ENCODE peak calls at places on chromosomes 11 and 22, in ten cellular contexts. N is body of pancreas, M is neural progenitor cell, P is coronary artery, W is SK-N-SH, J is dorsolateral prefrontal cortex, F is sigmoid colon, Z is left ventricle myocardium inferior, U is colonic mucosa, I is endodermal cell. O is an unnamed sample.
A peak's percentile ranks its signal among the peaks of the same experiment; 100 is the strongest.

GRCh38 chr11:44270403-44271192 is 39.3 kb downstream of the ALX4 start:
- DNase-seq in U (no peak), N (no peak), W (no peak), M (no peak), I (no peak), J (no peak), Z (no peak), F (no peak), P (peak; percentile 64), O (no peak)

GRCh38 chr11:123254357-123254756 is 59.3 kb upstream of the CLMP start:
- DNase-seq in I (no peak), N (no peak), Z (no peak), J (no peak), P (no peak), M (no peak), W (no peak), F (no peak), U (no peak), O (no peak)

GRCh38 chr22:23533328-23533762 is 46.7 kb downstream of the IGLL1 start:
- DNase-seq in I (peak; percentile 96), F (peak; percentile 56), P (no peak), Z (no peak), N (no peak), J (no peak), U (no peak), W (peak; percentile 84), M (peak; percentile 91), O (peak; percentile 2)

GRCh38 chr11:124570160-124570559 is 363 bp downstream of the OR8A1 start:
- DNase-seq in W (no peak), Z (no peak), N (no peak), P (no peak), I (no peak), M (no peak), F (no peak), U (no peak), J (no peak), O (no peak)

GRCh38 chr11:20311444-20311843 is 52.1 kb upstream of the HTATIP2 start:
- DNase-seq in Z (no peak), N (no peak), W (no peak), F (no peak), I (peak; percentile 58), J (no peak), U (no peak), P (no peak), M (no peak), O (no peak)

GRCh38 chr11:61733120-61733978 is 19.1 kb upstream of the MYRF start:
- DNase-seq in P (peak; percentile 85), W (peak; percentile 95), Z (peak; percentile 87), M (peak; percentile 91), J (peak; percentile 93), N (peak; percentile 90), F (peak; percentile 93), U (peak; percentile 87), I (peak; percentile 93), O (peak; percentile 90)

GRCh38 chr22:18994056-18994455 is 58.0 kb upstream of the PRODH start:
- DNase-seq in M (no peak), F (no peak), N (no peak), U (no peak), Z (no peak), W (no peak), I (no peak), J (peak; percentile 9), P (peak; percentile 49), O (no peak)

GRCh38 chr11:122204206-122204605 is 88.2 kb upstream of the BLID start:
- DNase-seq in J (no peak), P (no peak), U (no peak), M (no peak), W (no peak), Z (no peak), I (no peak), F (no peak), N (no peak), O (no peak)

GRCh38 chr11:90646266-90646665 is 423.4 kb upstream of the CHORDC1 start:
- DNase-seq in N (no peak), P (no peak), W (no peak), U (no peak), Z (no peak), J (no peak), I (no peak), M (no peak), F (no peak), O (no peak)

GRCh38 chr11:127230392-127230791 is 229.8 kb upstream of the KIRREL3 start:
- DNase-seq in U (no peak), J (no peak), P (no peak), Z (no peak), N (no peak), F (no peak), W (no peak), M (no peak), I (no peak), O (no peak)

GRCh38 chr11:86926975-86927374 is 28.2 kb downstream of the FZD4 start:
- DNase-seq in F (no peak), M (no peak), W (no peak), J (no peak), N (no peak), P (no peak), U (no peak), Z (no peak), I (no peak), O (no peak)

GRCh38 chr22:44659140-44659539 is 42.9 kb upstream of the PRR5 start:
- DNase-seq in I (peak; percentile 43), W (peak; percentile 67), U (no peak), M (no peak), N (no peak), F (peak; percentile 77), P (no peak), Z (no peak), J (no peak), O (no peak)

GRCh38 chr11:40130427-40130826 is 1329.0 kb downstream of the LRRC4C start:
- DNase-seq in F (no peak), J (peak; percentile 33), I (peak; percentile 71), Z (no peak), N (no peak), U (no peak), M (peak; percentile 72), W (peak; percentile 16), P (no peak), O (no peak)

GRCh38 chr11:40129276-40129675 is 1330.2 kb downstream of the LRRC4C start:
- DNase-seq in F (no peak), W (peak; percentile 12), N (no peak), Z (no peak), M (peak; percentile 40), P (no peak), J (no peak), U (no peak), I (no peak), O (peak; percentile 23)

DNA sequence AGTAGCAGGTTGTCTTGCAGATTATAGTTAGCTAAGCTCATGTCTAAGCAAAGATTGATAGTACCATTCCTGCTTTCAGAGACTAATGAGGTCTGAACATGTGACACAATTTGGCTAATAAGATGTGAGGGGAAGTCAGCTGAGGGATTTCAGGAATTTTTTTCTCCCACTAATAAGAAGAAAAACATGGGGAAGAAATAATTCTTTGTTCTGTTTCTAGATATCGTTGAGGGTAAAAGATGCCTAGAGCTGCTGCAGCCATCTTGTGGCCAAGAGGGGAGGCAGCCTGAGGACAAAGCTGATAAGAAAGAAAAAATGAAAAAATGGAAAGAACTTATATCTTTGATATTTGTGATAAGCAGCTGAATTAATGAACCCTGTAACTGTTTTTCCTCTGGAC is 1334.4 kb downstream of the LRRC4C start:
- DNase-seq in M (peak; percentile 10), Z (no peak), W (no peak), U (no peak), I (peak; percentile 47), N (no peak), J (no peak), P (no peak), F (no peak), O (peak; percentile 25)
- TF ChIP-seq CTCF in M (peak; percentile 50), Z (no peak), W (peak; percentile 47), U (no peak), I (peak; percentile 79), N (no peak), J (peak; percentile 26), P (no peak), F (no peak), O (peak; percentile 24)

DNA sequence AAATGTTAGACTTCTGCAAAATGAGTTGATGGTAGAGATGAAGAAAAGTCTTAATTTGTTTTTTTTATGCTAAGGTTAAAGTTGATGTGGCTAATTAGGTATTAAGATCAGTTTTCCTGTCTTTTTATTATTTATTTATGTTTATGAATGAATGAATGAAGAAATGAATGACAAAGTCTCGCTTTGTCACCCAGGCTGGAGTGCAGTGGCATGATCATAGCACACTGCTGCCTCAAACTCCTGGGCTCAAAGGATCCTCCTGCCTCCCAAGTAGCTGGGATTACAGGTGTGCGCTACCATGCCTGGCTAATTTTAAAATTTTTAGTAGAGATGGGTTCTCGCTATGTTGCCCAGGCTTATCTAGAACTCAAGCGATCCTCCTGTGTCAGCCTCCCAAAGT is 29.2 kb downstream of the MTMR3 start:
- DNase-seq in U (no peak), M (no peak), P (no peak), I (no peak), F (no peak), W (no peak), J (no peak), N (no peak), Z (no peak), O (no peak)
- H3K27ac ChIP-seq in U (no peak overlapping the region), M (no peak overlapping the region), P (peak overlapping the region; percentile 50), I (no peak overlapping the region), F (peak overlapping the region; percentile 55), W (peak overlapping the region; percentile 84), J (no peak overlapping the region), N (no peak overlapping the region), Z (peak overlapping the region; percentile 41), O (no peak overlapping the region)

GRCh38 chr11:119101759-119102423 is at the start of gene DPAGT1:
- DNase-seq in M (peak; percentile 96), N (peak; percentile 97), W (peak; percentile 81), F (peak; percentile 97), I (peak; percentile 97), Z (peak; percentile 86), P (peak; percentile 96), U (peak; percentile 94), J (peak; percentile 95), O (peak; percentile 92)
- TF ChIP-seq CTCF in M (no peak), N (no peak), W (no peak), F (peak; percentile 1), I (no peak), Z (no peak), P (no peak), U (no peak), J (no peak), O (no peak)

GRCh38 chr11:29959488-29959887 is 57.3 kb downstream of the KCNA4 start:
- DNase-seq in F (no peak), N (no peak), M (no peak), I (no peak), Z (no peak), P (no peak), W (no peak), U (no peak), J (no peak), O (no peak)

GRCh38 chr11:29957406-29957805 is 59.4 kb downstream of the KCNA4 start:
- DNase-seq in J (no peak), F (no peak), I (peak; percentile 64), W (no peak), N (no peak), P (no peak), M (peak; percentile 3), Z (no peak), U (no peak), O (no peak)

DNA sequence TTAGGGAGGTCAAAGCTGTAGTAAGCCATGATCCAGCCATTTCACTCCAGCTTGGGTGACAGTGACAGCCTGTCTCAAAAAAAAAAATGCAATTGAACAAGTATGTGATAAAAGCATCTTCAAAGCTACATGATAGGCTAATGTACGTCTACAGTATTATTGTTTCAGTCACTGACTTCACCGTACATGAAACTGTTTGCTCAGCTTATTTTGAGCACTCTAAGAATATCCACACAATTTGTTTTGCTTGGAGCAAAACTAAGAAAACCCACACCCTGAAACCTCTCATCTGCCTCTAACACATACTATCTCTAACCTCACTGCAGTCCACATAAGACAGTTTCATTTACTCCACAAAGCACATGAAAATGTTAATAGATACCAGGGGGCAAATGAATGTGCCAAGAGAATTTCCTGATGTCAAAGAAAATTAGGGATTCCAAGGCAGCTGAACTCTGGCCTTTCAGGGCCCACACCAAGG is 60.7 kb downstream of the KCNA4 start:
- DNase-seq in N (no peak), P (no peak), F (no peak), U (no peak), Z (no peak), M (no peak), I (no peak), W (no peak), J (no peak), O (no peak)
- H3K27ac ChIP-seq in N (no peak overlapping the region), P (no peak overlapping the region), F (no peak overlapping the region), U (no peak overlapping the region), Z (no peak overlapping the region), M (no peak overlapping the region), I (no peak overlapping the region), W (no peak overlapping the region), J (no peak overlapping the region), O (no peak overlapping the region)

O was measured in RWPE1.